ENCODE peak calls at places on chromosomes 16 and 17, in six cellular contexts. G is stimulated activated naive CD8-positive, alpha-beta T cell treated with anti-CD3 and anti-CD28 coated beads, Interleukin-15, amount 100 ng/mL, for 72 hours; F is astrocyte of the spinal cord; S is coronary artery; P is NCI-H1105; V is activated T-helper 1 cell treated with Interleukin-2 at 50 U/mL for 16 hours. M is an unnamed sample.

GRCh38 chr16:64654137-64654652 is 467.7 kb downstream of the CDH11 start:
- DNase-seq in G (no peak), F (peak; percentile 74), S (no peak), P (no peak), V (no peak), M (no peak)

GRCh38 chr17:19363460-19364035 is 1.0 kb upstream of the B9D1 start:
- DNase-seq in G (no peak), F (no peak), S (no peak), P (no peak), V (no peak), M (no peak)

GRCh38 chr16:66988197-66988788 is at the start of gene CES4A:
- DNase-seq in G (no peak), F (no peak), S (no peak), P (no peak), V (no peak), M (no peak)

GRCh38 chr17:65532491-65532890 is 29.0 kb downstream of the AXIN2 start:
- DNase-seq in G (no peak), F (no peak), S (no peak), P (peak; percentile 3), V (no peak), M (no peak)

GRCh38 chr17:65173284-65173793 is 36.2 kb downstream of the RGS9 start:
- DNase-seq in G (peak; percentile 13), F (peak; percentile 55), S (no peak), P (peak; percentile 38), V (peak; percentile 55), M (peak; percentile 63)

GRCh38 chr16:56945847-56946527 is 14.0 kb downstream of the HERPUD1 start:
- DNase-seq in G (no peak), F (no peak), S (no peak), P (no peak), V (no peak), M (no peak)

GRCh38 chr17:16304832-16305231 is 48.4 kb downstream of the CENPV start:
- DNase-seq in G (no peak), F (no peak), S (no peak), P (no peak), V (no peak), M (no peak)

GRCh38 chr17:57832711-57833596 is 16.9 kb downstream of the MRPS23 start:
- DNase-seq in G (peak; percentile 50), F (peak; percentile 78), S (peak; percentile 84), P (peak; percentile 67), V (peak; percentile 31), M (peak; percentile 38)

GRCh38 chr16:83813818-83814653 is 6.3 kb downstream of the HSBP1 start:
- DNase-seq in G (no peak), F (peak; percentile 81), S (no peak), P (peak; percentile 56), V (no peak), M (no peak)

GRCh38 chr16:84785843-84786538 is 33.8 kb upstream of the CRISPLD2 start:
- DNase-seq in G (no peak), F (peak; percentile 67), S (no peak), P (peak; percentile 71), V (no peak), M (no peak)

GRCh38 chr16:74813109-74813641 is 38.6 kb upstream of the FA2H start:
- DNase-seq in G (peak; percentile 75), F (peak; percentile 51), S (no peak), P (peak; percentile 73), V (peak; percentile 49), M (peak; percentile 23)

GRCh38 chr17:76500074-76500744 is 1.0 kb downstream of the RHBDF2 start:
- DNase-seq in G (no peak), F (no peak), S (no peak), P (no peak), V (no peak), M (no peak)

GRCh38 chr16:72561-73537 is at the start of gene RHBDF1:
- DNase-seq in G (no peak), F (no peak), S (no peak), P (no peak), V (no peak), M (no peak)

M was measured in T-helper 22 cell.